ENCODE peak calls at places on chromosomes 2 and 18, in seven cellular contexts. B is mesendoderm, Q is IMR-90, D is H1, Y is mesenchymal stem cell, Z is H9, M is trophoblast cell. X is an unnamed sample.

GRCh38 chr2:78546843-78547242 is 478.7 kb upstream of the REG3G start:
- DNase-seq in Q (no peak), D (no peak), M (no peak), Z (no peak), B (no peak), Y (no peak), X (no peak)

GRCh38 chr18:59553273-59553672 is 143.9 kb downstream of the CCBE1 start:
- DNase-seq in Y (no peak), Z (no peak), M (no peak), D (no peak), B (no peak), Q (no peak), X (no peak)

GRCh38 chr2:184815824-184816223 is 217.5 kb downstream of the ZNF804A start:
- DNase-seq in M (no peak), D (no peak), Q (no peak), B (no peak), Y (no peak), Z (no peak), X (no peak)

GRCh38 chr2:108612153-108612513 is 77.9 kb downstream of the LIMS1 start:
- DNase-seq in Z (no peak), Y (peak; percentile 66), D (no peak), B (no peak), M (no peak), Q (peak; percentile 88), X (no peak)

GRCh38 chr2:160354677-160355076 is 138.9 kb downstream of the RBMS1 start:
- DNase-seq in Z (no peak), Y (no peak), B (no peak), M (no peak), Q (no peak), D (no peak), X (no peak)

GRCh38 chr2:223027442-223027841 is 24.5 kb upstream of the KCNE4 start:
- DNase-seq in D (no peak), Q (peak; percentile 81), B (no peak), Z (no peak), M (no peak), Y (no peak), X (no peak)

GRCh38 chr18:26747131-26747475 is 118.4 kb downstream of the AQP4 start:
- DNase-seq in B (no peak), Y (no peak), M (peak; percentile 13), Z (no peak), D (no peak), Q (no peak), X (no peak)

GRCh38 chr2:176534798-176535479 is 265.7 kb downstream of the MTX2 start:
- DNase-seq in D (no peak), Y (no peak), Z (no peak), Q (no peak), M (no peak), B (no peak), X (no peak)

GRCh38 chr2:240398711-240399267 is 36.7 kb upstream of the GPC1 start:
- DNase-seq in B (no peak), M (no peak), Q (no peak), Z (peak; percentile 22), Y (no peak), D (no peak), X (no peak)

GRCh38 chr2:173043466-173043865 is 32.2 kb upstream of the MAP3K20 start:
- DNase-seq in M (peak; percentile 25), Z (no peak), Y (no peak), D (no peak), Q (no peak), B (no peak), X (no peak)

GRCh38 chr2:210169871-210170441 is 1.3 kb downstream of the KANSL1L start:
- DNase-seq in B (no peak), D (no peak), M (peak; percentile 85), Q (peak; percentile 79), Z (no peak), Y (peak; percentile 93), X (no peak)

GRCh38 chr2:10172033-10172865 is 49.7 kb downstream of the RRM2 start:
- DNase-seq in Z (no peak), D (no peak), M (peak; percentile 59), B (no peak), Y (no peak), Q (no peak), X (no peak)

GRCh38 chr2:136801628-136802027 is 36.3 kb downstream of the THSD7B start:
- DNase-seq in B (no peak), Q (no peak), D (no peak), Z (no peak), Y (no peak), M (no peak), X (no peak)

GRCh38 chr2:215772003-215772402 is 241.3 kb downstream of the MREG start:
- DNase-seq in M (no peak), Y (peak; percentile 50), D (no peak), Q (peak; percentile 57), B (peak; percentile 89), Z (no peak), X (no peak)

GRCh38 chr2:26720322-26721166 is 28.0 kb downstream of the KCNK3 start:
- DNase-seq in Z (no peak), M (peak; percentile 5), Q (peak; percentile 82), Y (peak; percentile 91), D (no peak), B (peak; percentile 24), X (no peak)

GRCh38 chr18:5021558-5021957 is 175.5 kb downstream of the AKAIN1 start:
- DNase-seq in Y (no peak), D (no peak), Q (no peak), Z (no peak), M (no peak), B (no peak), X (no peak)

GRCh38 chr2:228658998-228659397 is 477.5 kb upstream of the SPHKAP start:
- DNase-seq in Q (peak; percentile 85), Z (no peak), Y (peak; percentile 49), M (no peak), B (no peak), D (no peak), X (no peak)

GRCh38 chr2:69272803-69273471 is 114.1 kb downstream of the GFPT1 start:
- DNase-seq in Y (no peak), Z (no peak), M (peak; percentile 78), Q (peak; percentile 21), D (no peak), B (peak; percentile 13), X (no peak)

GRCh38 chr2:16948073-16948472 is 282.4 kb upstream of the CYRIA start:
- DNase-seq in D (no peak), Q (no peak), Y (no peak), B (peak; percentile 65), M (no peak), Z (no peak), X (no peak)

GRCh38 chr2:173631123-173631450 is 276.4 kb downstream of the CDCA7 start:
- DNase-seq in Q (peak; percentile 34), Y (peak; percentile 24), B (no peak), Z (no peak), M (peak; percentile 3), D (no peak), X (no peak)

GRCh38 chr2:11583840-11584529 is 50.1 kb downstream of the GREB1 start:
- DNase-seq in Z (peak; percentile 73), Q (peak; percentile 98), D (no peak), M (peak; percentile 72), B (peak; percentile 68), Y (peak; percentile 98), X (peak; percentile 59)

GRCh38 chr2:191204443-191204842 is 40.8 kb upstream of the MYO1B start:
- DNase-seq in Z (no peak), Y (peak; percentile 33), B (no peak), D (no peak), M (no peak), Q (no peak), X (no peak)

GRCh38 chr18:58579561-58580047 is 49.3 kb downstream of the ALPK2 start:
- DNase-seq in B (peak; percentile 54), D (no peak), M (peak; percentile 94), Z (no peak), Q (peak; percentile 91), Y (no peak), X (no peak)

GRCh38 chr2:221614274-221614673 is 42.2 kb upstream of the EPHA4 start:
- DNase-seq in M (no peak), Q (no peak), D (no peak), Z (no peak), Y (no peak), B (peak; percentile 9), X (no peak)
- H3K18ac ChIP-seq in M (no peak overlapping the region), Q (no peak overlapping the region), D (no peak overlapping the region), Z (no peak overlapping the region), Y (no peak overlapping the region), B (no peak overlapping the region), X (no peak overlapping the region)

GRCh38 chr2:201172279-201172678 is 10.7 kb upstream of the CASP10 start:
- DNase-seq in M (peak; percentile 39), Y (no peak), Z (no peak), Q (no peak), D (no peak), B (no peak), X (no peak)

GRCh38 chr2:201171259-201171814 is 11.6 kb upstream of the CASP10 start:
- DNase-seq in Y (no peak), Z (no peak), M (no peak), Q (no peak), D (no peak), B (no peak), X (no peak)

DNA sequence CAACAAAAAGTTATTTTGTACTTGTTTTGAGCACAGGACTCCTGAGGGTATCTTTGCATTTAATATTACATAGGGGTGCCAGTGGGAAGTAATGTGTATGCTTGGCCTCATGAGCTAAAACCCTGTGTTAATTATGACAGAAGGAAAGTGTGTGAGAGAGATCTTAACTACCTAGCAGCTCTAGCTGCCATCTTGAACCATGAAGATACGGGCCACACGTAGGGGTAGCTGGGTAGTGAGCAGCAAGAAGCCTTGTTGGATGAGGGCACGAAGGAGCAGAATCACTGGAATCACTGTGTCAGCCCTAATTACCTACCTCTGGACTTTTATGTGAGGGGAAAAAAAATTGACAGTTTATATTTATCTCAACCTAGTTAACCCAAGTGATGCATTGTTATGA is 15.4 kb upstream of the CASP10 start:
- DNase-seq in D (no peak), M (no peak), Z (no peak), Q (no peak), Y (no peak), B (no peak), X (no peak)
- H3K18ac ChIP-seq in D (no peak overlapping the region), M (no peak overlapping the region), Z (no peak overlapping the region), Q (no peak overlapping the region), Y (no peak overlapping the region), B (no peak overlapping the region), X (no peak overlapping the region)

DNA sequence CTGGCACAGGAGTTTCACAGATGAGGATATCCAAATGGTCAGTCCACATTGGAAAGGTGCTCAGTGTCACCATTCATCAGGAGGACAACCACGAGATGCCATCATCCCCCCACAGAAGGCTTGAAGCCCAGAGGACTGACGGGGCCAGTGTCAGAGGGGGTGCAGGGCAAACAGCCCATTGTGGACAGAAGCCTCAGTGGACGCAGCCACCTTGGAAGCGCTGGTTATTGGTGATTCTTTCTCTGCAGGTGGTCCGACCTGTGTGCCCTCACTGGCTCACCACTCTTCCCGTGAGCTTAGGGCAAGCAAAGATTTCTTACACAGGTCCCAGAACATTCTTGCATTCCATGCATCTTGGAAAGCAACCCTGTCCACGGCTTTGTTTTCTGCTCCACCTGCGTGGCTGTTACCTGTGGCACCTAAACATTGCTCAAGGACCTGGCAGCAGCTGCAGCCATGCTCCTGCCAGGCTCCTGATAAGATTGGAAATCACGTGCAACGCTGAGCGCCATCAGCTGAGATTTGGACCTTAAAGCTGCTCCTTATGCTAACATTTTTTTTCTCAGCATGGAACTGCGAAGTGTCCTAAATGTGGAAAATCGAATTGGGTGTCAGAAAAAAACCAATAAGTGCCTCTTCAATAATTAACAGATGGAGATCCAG is 110.9 kb upstream of the CTDP1 start:
- DNase-seq in M (no peak), Q (no peak), Z (no peak), Y (no peak), D (no peak), B (no peak), X (no peak)
- H3K18ac ChIP-seq in M (no peak overlapping the region), Q (peak overlapping the region; percentile 40), Z (no peak overlapping the region), Y (no peak overlapping the region), D (no peak overlapping the region), B (no peak overlapping the region), X (no peak overlapping the region)

GRCh38 chr2:237492137-237492890 is 5.3 kb downstream of the MLPH start:
- DNase-seq in B (no peak), D (no peak), Q (no peak), M (no peak), Z (no peak), Y (peak; percentile 22), X (no peak)
- H3K18ac ChIP-seq in B (no peak overlapping the region), D (no peak overlapping the region), Q (no peak overlapping the region), M (no peak overlapping the region), Z (no peak overlapping the region), Y (no peak overlapping the region), X (no peak overlapping the region)

X was measured in neuronal stem cell.